ENCODE peak calls at places on chromosome 17, in five cellular contexts. One of them, this sample, is unnamed.

GRCh38 chr17:37450090-37450489 is 39.6 kb upstream of the DUSP14 start:
- DNase-seq in ovary: no peak
- DNase-seq in psoas muscle: no peak
- DNase-seq in BE2C: no peak
- DNase-seq in kidney: no peak
- DNase-seq in this sample: no peak

GRCh38 chr17:19371259-19372003 is 6.9 kb upstream of the MAPK7 start:
- DNase-seq in ovary: no peak
- DNase-seq in psoas muscle: no peak
- DNase-seq in BE2C: no peak
- DNase-seq in kidney: no peak
- DNase-seq in this sample: no peak

GRCh38 chr17:6427284-6427781 is 7.6 kb downstream of the AIPL1 start:
- DNase-seq in ovary: no peak
- DNase-seq in psoas muscle: no peak
- DNase-seq in BE2C: no peak
- DNase-seq in kidney: no peak
- DNase-seq in this sample: peak; percentile 69

GRCh38 chr17:80453980-80454556 is 22.3 kb downstream of the NPTX1 start:
- DNase-seq in ovary: no peak
- DNase-seq in psoas muscle: peak; percentile 43
- DNase-seq in BE2C: no peak
- DNase-seq in kidney: no peak
- DNase-seq in this sample: no peak

GRCh38 chr17:32266389-32267269 is 997 bp downstream of the RHBDL3 start:
- DNase-seq in ovary: peak; percentile 55
- DNase-seq in psoas muscle: no peak
- DNase-seq in BE2C: no peak
- DNase-seq in kidney: peak; percentile 81
- DNase-seq in this sample: no peak

GRCh38 chr17:79841369-79842135 is 2.3 kb upstream of the CBX4 start:
- DNase-seq in ovary: peak; percentile 55
- DNase-seq in psoas muscle: no peak
- DNase-seq in BE2C: no peak
- DNase-seq in kidney: no peak
- DNase-seq in this sample: peak; percentile 45

GRCh38 chr17:66107731-66108130 is 84.2 kb downstream of the CEP112 start:
- DNase-seq in ovary: no peak
- DNase-seq in psoas muscle: no peak
- DNase-seq in BE2C: no peak
- DNase-seq in kidney: no peak
- DNase-seq in this sample: no peak

GRCh38 chr17:80834896-80835281 is 156.8 kb upstream of the CHMP6 start:
- DNase-seq in ovary: no peak
- DNase-seq in psoas muscle: no peak
- DNase-seq in BE2C: peak; percentile 1
- DNase-seq in kidney: no peak
- DNase-seq in this sample: no peak

GRCh38 chr17:82458885-82459424 is 414 bp downstream of the NARF start:
- DNase-seq in ovary: no peak
- DNase-seq in psoas muscle: no peak
- DNase-seq in BE2C: no peak
- DNase-seq in kidney: peak; percentile 86
- DNase-seq in this sample: peak; percentile 19

GRCh38 chr17:69575346-69575761 is 160.9 kb downstream of the MAP2K6 start:
- DNase-seq in ovary: no peak
- DNase-seq in psoas muscle: no peak
- DNase-seq in BE2C: no peak
- DNase-seq in kidney: no peak
- DNase-seq in this sample: no peak

GRCh38 chr17:77875881-77876509 is 82.5 kb upstream of the TNRC6C start:
- DNase-seq in ovary: no peak
- DNase-seq in psoas muscle: no peak
- DNase-seq in BE2C: no peak
- DNase-seq in kidney: no peak
- DNase-seq in this sample: no peak

GRCh38 chr17:53724726-53725125 is 98.0 kb upstream of the KIF2B start:
- DNase-seq in ovary: no peak
- DNase-seq in psoas muscle: no peak
- DNase-seq in BE2C: no peak
- DNase-seq in kidney: no peak
- DNase-seq in this sample: no peak

GRCh38 chr17:82551779-82552457 is 32.4 kb downstream of the FOXK2 start:
- DNase-seq in ovary: peak; percentile 85
- DNase-seq in psoas muscle: peak; percentile 69
- DNase-seq in BE2C: peak; percentile 71
- DNase-seq in kidney: peak; percentile 84
- DNase-seq in this sample: peak; percentile 81

GRCh38 chr17:66687570-66688284 is 147.2 kb upstream of the CACNG5 start:
- DNase-seq in ovary: no peak
- DNase-seq in psoas muscle: no peak
- DNase-seq in BE2C: no peak
- DNase-seq in kidney: no peak
- DNase-seq in this sample: no peak

GRCh38 chr17:3802461-3803307 is 1.7 kb upstream of the ITGAE start:
- DNase-seq in ovary: peak; percentile 86
- DNase-seq in psoas muscle: peak; percentile 42
- DNase-seq in BE2C: no peak
- DNase-seq in kidney: no peak
- DNase-seq in this sample: no peak

GRCh38 chr17:31598921-31599571 is 207.6 kb downstream of the RAB11FIP4 start:
- DNase-seq in ovary: no peak
- DNase-seq in psoas muscle: no peak
- DNase-seq in BE2C: no peak
- DNase-seq in kidney: no peak
- DNase-seq in this sample: no peak

GRCh38 chr17:43342601-43342905 is 56.2 kb upstream of the ARL4D start:
- DNase-seq in ovary: no peak
- DNase-seq in psoas muscle: no peak
- DNase-seq in BE2C: no peak
- DNase-seq in kidney: no peak
- DNase-seq in this sample: no peak

GRCh38 chr17:9148908-9149536 is 127.7 kb downstream of the NTN1 start:
- DNase-seq in ovary: no peak
- DNase-seq in psoas muscle: no peak
- DNase-seq in BE2C: no peak
- DNase-seq in kidney: no peak
- DNase-seq in this sample: no peak

GRCh38 chr17:82577300-82577699 is 57.8 kb downstream of the FOXK2 start:
- DNase-seq in ovary: no peak
- DNase-seq in psoas muscle: no peak
- DNase-seq in BE2C: no peak
- DNase-seq in kidney: no peak
- DNase-seq in this sample: no peak

GRCh38 chr17:6231886-6232767 is 161.9 kb downstream of the WSCD1 start:
- DNase-seq in ovary: no peak
- DNase-seq in psoas muscle: no peak
- DNase-seq in BE2C: no peak
- DNase-seq in kidney: no peak
- DNase-seq in this sample: no peak

GRCh38 chr17:40791808-40792436 is 7.8 kb downstream of the KRT28 start:
- DNase-seq in ovary: no peak
- DNase-seq in psoas muscle: no peak
- DNase-seq in BE2C: no peak
- DNase-seq in kidney: no peak
- DNase-seq in this sample: no peak

GRCh38 chr17:37741334-37742113 is 3.3 kb downstream of the HNF1B start:
- DNase-seq in ovary: no peak
- DNase-seq in psoas muscle: no peak
- DNase-seq in BE2C: no peak
- DNase-seq in kidney: no peak
- DNase-seq in this sample: no peak

GRCh38 chr17:3921853-3922319 is 5.6 kb upstream of the P2RX1 start:
- DNase-seq in ovary: no peak
- DNase-seq in psoas muscle: no peak
- DNase-seq in BE2C: no peak
- DNase-seq in kidney: no peak
- DNase-seq in this sample: no peak

GRCh38 chr17:17413821-17414220 is 63.0 kb upstream of the MED9 start:
- DNase-seq in ovary: peak; percentile 29
- DNase-seq in psoas muscle: no peak
- DNase-seq in BE2C: no peak
- DNase-seq in kidney: no peak
- DNase-seq in this sample: no peak

GRCh38 chr17:78872486-78872885 is 30.5 kb downstream of the CEP295NL start:
- DNase-seq in ovary: no peak
- DNase-seq in psoas muscle: no peak
- DNase-seq in BE2C: no peak
- DNase-seq in kidney: no peak
- DNase-seq in this sample: no peak

GRCh38 chr17:64378890-64379354 is 11.7 kb downstream of the PECAM1 start:
- DNase-seq in ovary: no peak
- DNase-seq in psoas muscle: no peak
- DNase-seq in BE2C: peak; percentile 31
- DNase-seq in kidney: peak; percentile 11
- DNase-seq in this sample: no peak

GRCh38 chr17:44902135-44902760 is 3.0 kb upstream of the EFTUD2 start:
- DNase-seq in ovary: no peak
- DNase-seq in psoas muscle: no peak
- DNase-seq in BE2C: no peak
- DNase-seq in kidney: no peak
- DNase-seq in this sample: no peak

GRCh38 chr17:16944334-16945140 is 27.4 kb downstream of the TNFRSF13B start:
- DNase-seq in ovary: no peak
- DNase-seq in psoas muscle: no peak
- DNase-seq in BE2C: no peak
- DNase-seq in kidney: no peak
- DNase-seq in this sample: no peak

GRCh38 chr17:40952675-40953074 is 14.1 kb downstream of the KRT39 start:
- DNase-seq in ovary: no peak
- DNase-seq in psoas muscle: no peak
- DNase-seq in BE2C: no peak
- DNase-seq in kidney: no peak
- DNase-seq in this sample: no peak

GRCh38 chr17:45812102-45812501 is 28.0 kb downstream of the CRHR1 start:
- DNase-seq in ovary: no peak
- DNase-seq in psoas muscle: no peak
- DNase-seq in BE2C: no peak
- DNase-seq in kidney: no peak
- DNase-seq in this sample: no peak

GRCh38 chr17:61362852-61363600 is 36.6 kb upstream of the TBX2 start:
- DNase-seq in ovary: no peak
- DNase-seq in psoas muscle: no peak
- DNase-seq in BE2C: no peak
- DNase-seq in kidney: no peak
- DNase-seq in this sample: no peak

GRCh38 chr17:6019959-6020358 is 50.2 kb upstream of the WSCD1 start:
- DNase-seq in ovary: no peak
- DNase-seq in psoas muscle: no peak
- DNase-seq in BE2C: no peak
- DNase-seq in kidney: no peak
- DNase-seq in this sample: no peak

GRCh38 chr17:28053044-28053670 is 10.7 kb downstream of the NLK start:
- DNase-seq in ovary: no peak
- DNase-seq in psoas muscle: no peak
- DNase-seq in BE2C: no peak
- DNase-seq in kidney: no peak
- DNase-seq in this sample: no peak

GRCh38 chr17:28055546-28056275 is 13.2 kb downstream of the NLK start:
- DNase-seq in ovary: no peak
- DNase-seq in psoas muscle: no peak
- DNase-seq in BE2C: no peak
- DNase-seq in kidney: no peak
- DNase-seq in this sample: no peak

GRCh38 chr17:28053725-28054124 is 11.2 kb downstream of the NLK start:
- DNase-seq in ovary: no peak
- DNase-seq in psoas muscle: no peak
- DNase-seq in BE2C: no peak
- DNase-seq in kidney: no peak
- DNase-seq in this sample: no peak

GRCh38 chr17:28057731-28058246 is 15.3 kb downstream of the NLK start:
- DNase-seq in ovary: no peak
- DNase-seq in psoas muscle: no peak
- DNase-seq in BE2C: no peak
- DNase-seq in kidney: no peak
- DNase-seq in this sample: no peak

DNA sequence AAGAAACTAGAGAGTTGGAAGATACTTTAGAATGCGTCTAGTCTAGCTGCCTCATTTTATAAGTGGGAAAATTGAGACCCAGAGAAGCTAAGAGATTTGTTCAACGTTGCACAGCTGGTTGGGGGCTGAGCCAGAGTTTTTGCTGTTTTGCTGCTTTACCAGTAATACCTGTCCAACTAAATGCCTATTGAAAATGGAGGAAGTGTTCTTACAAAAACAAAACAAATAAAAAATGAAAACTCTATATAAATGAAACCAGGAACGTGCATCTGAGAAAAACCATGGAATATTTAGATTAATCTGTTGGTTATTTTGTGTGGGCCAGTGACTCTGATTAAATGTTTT is 13.8 kb downstream of the NLK start:
- DNase-seq in ovary: no peak
- DNase-seq in psoas muscle: no peak
- DNase-seq in BE2C: no peak
- DNase-seq in kidney: no peak
- DNase-seq in this sample: no peak
- H3K4me1 ChIP-seq in ovary: peaks cover 7% of the 10 kb centered on the region
- H3K4me1 ChIP-seq in psoas muscle: peaks cover 24% of the 10 kb centered on the region
- H3K4me1 ChIP-seq in BE2C: no peaks in the 10 kb centered on the region
- H3K4me1 ChIP-seq in kidney: peaks cover 3% of the 10 kb centered on the region
- H3K4me1 ChIP-seq in this sample: peaks cover 15% of the 10 kb centered on the region

DNA sequence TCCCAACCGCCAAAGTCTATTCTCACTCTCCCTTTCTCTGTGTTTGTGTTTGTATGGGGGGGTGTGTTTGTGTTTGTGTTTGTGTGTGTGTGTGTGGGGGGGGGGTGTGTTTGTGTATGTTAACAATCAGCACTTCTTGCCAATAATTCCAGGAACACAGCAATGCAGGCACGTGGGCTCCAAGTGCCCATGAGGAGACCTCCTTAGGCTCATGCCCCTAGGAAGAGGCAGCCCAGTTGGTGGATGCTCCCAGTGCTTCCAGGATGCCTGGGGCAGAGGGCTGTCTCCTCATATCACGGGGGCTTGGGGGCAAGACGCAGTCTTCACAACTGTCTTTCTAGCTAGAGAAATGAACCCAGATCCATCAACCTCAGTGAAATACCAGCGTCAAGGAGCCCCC is 9.9 kb downstream of the ABR start:
- DNase-seq in ovary: no peak
- DNase-seq in psoas muscle: no peak
- DNase-seq in BE2C: no peak
- DNase-seq in kidney: no peak
- DNase-seq in this sample: no peak
- H3K4me1 ChIP-seq in ovary: peaks cover 2% of the 10 kb centered on the region
- H3K4me1 ChIP-seq in psoas muscle: no peaks in the 10 kb centered on the region
- H3K4me1 ChIP-seq in BE2C: no peaks in the 10 kb centered on the region
- H3K4me1 ChIP-seq in kidney: peaks cover 8% of the 10 kb centered on the region
- H3K4me1 ChIP-seq in this sample: no peaks in the 10 kb centered on the region

GRCh38 chr17:68294617-68295016 is 3.3 kb downstream of the ARSG start:
- DNase-seq in ovary: no peak
- DNase-seq in psoas muscle: no peak
- DNase-seq in BE2C: no peak
- DNase-seq in kidney: no peak
- DNase-seq in this sample: no peak
- H3K4me1 ChIP-seq in ovary: peaks cover 5% of the 10 kb centered on the region
- H3K4me1 ChIP-seq in psoas muscle: peaks cover 28% of the 10 kb centered on the region
- H3K4me1 ChIP-seq in BE2C: peaks cover 2% of the 10 kb centered on the region
- H3K4me1 ChIP-seq in kidney: peaks cover 6% of the 10 kb centered on the region
- H3K4me1 ChIP-seq in this sample: peaks cover 71% of the 10 kb centered on the region

GRCh38 chr17:57531078-57531477 is 214.0 kb downstream of the CCDC182 start:
- DNase-seq in ovary: no peak
- DNase-seq in psoas muscle: no peak
- DNase-seq in BE2C: no peak
- DNase-seq in kidney: no peak
- DNase-seq in this sample: no peak
- H3K4me1 ChIP-seq in ovary: peaks cover 22% of the 10 kb centered on the region
- H3K4me1 ChIP-seq in psoas muscle: peaks cover 4% of the 10 kb centered on the region
- H3K4me1 ChIP-seq in BE2C: peaks cover 87% of the 10 kb centered on the region
- H3K4me1 ChIP-seq in kidney: peaks cover 19% of the 10 kb centered on the region
- H3K4me1 ChIP-seq in this sample: peaks cover 10% of the 10 kb centered on the region

GRCh38 chr17:76138896-76139248 is 2.2 kb downstream of the FOXJ1 start:
- DNase-seq in ovary: no peak
- DNase-seq in psoas muscle: no peak
- DNase-seq in BE2C: no peak
- DNase-seq in kidney: no peak
- DNase-seq in this sample: no peak
- H3K4me1 ChIP-seq in ovary: peaks cover 4% of the 10 kb centered on the region
- H3K4me1 ChIP-seq in psoas muscle: peaks cover 11% of the 10 kb centered on the region
- H3K4me1 ChIP-seq in BE2C: peaks cover 5% of the 10 kb centered on the region
- H3K4me1 ChIP-seq in kidney: peaks cover 18% of the 10 kb centered on the region
- H3K4me1 ChIP-seq in this sample: peaks cover 41% of the 10 kb centered on the region